ENCODE peak calls at places on chromosomes 1 and 21, in ten cellular contexts. J, P, X, B, S, N, D, L, O and Q are unnamed samples.
A peak's percentile ranks its signal among the peaks of the same experiment; 100 is the strongest.

GRCh38 chr1:228647523-228648444 is 87.5 kb upstream of the RHOU start:
- DNase-seq in O (peak; percentile 77), L (no peak), N (no peak), P (peak; percentile 58), S (peak; percentile 70), B (peak; percentile 81), X (peak; percentile 92), J (no peak), D (peak; percentile 34), Q (no peak)

GRCh38 chr21:45393021-45393420 is 11.9 kb upstream of the COL18A1 start:
- DNase-seq in D (no peak), L (no peak), B (peak; percentile 70), N (no peak), J (no peak), X (no peak), P (no peak), S (no peak), O (no peak), Q (no peak)

GRCh38 chr1:206495493-206496046 is 11.8 kb upstream of the RASSF5 start:
- DNase-seq in D (no peak), B (no peak), P (peak; percentile 85), O (no peak), L (no peak), N (no peak), S (no peak), X (no peak), J (no peak), Q (no peak)

GRCh38 chr1:202130275-202130646 is 7.5 kb downstream of the GPR37L1 start:
- DNase-seq in L (no peak), O (peak; percentile 16), B (no peak), X (no peak), S (no peak), P (peak; percentile 87), N (no peak), D (no peak), J (peak; percentile 4), Q (no peak)

GRCh38 chr1:208088319-208088718 is 155.9 kb downstream of the PLXNA2 start:
- DNase-seq in B (no peak), D (no peak), O (no peak), J (no peak), X (no peak), N (no peak), P (no peak), L (no peak), S (no peak), Q (no peak)

GRCh38 chr21:45550552-45551210 is 8.4 kb upstream of the SLC19A1 start:
- DNase-seq in N (peak; percentile 84), L (no peak), O (no peak), S (no peak), D (peak; percentile 95), X (no peak), B (peak; percentile 86), J (no peak), P (peak; percentile 83), Q (no peak)

GRCh38 chr1:41358152-41358937 is 2.9 kb upstream of the FOXO6 start:
- DNase-seq in J (no peak), L (no peak), B (no peak), D (no peak), O (peak; percentile 37), X (no peak), P (peak; percentile 81), N (no peak), S (no peak), Q (no peak)

GRCh38 chr1:10941891-10942541 is 70.4 kb upstream of the TARDBP start:
- DNase-seq in J (peak; percentile 20), S (peak; percentile 77), L (no peak), N (peak; percentile 29), B (peak; percentile 82), P (peak; percentile 98), D (peak; percentile 18), X (no peak), O (peak; percentile 80), Q (no peak)

DNA sequence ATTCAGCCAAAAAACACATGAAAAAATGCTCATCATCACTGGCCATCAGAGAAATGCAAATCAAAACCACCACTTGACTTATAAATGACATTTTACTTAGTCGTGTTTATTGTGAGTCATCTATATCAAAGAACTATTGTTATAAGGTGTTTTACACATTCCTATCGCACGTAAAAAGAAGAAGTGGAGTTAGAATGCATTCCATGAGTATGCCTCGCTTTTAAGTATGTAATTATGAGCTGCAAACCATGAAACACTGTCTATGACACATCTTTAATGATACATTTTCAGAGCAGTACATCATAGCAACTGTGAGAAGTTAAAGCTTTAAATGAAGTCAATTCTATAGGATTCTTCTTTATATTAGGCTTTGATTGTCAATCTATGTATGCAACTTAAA is 614.3 kb upstream of the ADAMTS5 start:
- DNase-seq in X (no peak), J (no peak), B (no peak), O (no peak), S (no peak), L (no peak), D (no peak), N (no peak), P (no peak), Q (no peak)
- H3K27ac ChIP-seq in X (no peak overlapping the region), J (no peak overlapping the region), B (no peak overlapping the region), O (no peak overlapping the region), S (no peak overlapping the region), L (no peak overlapping the region), D (no peak overlapping the region), N (no peak overlapping the region), P (peak overlapping the region; percentile 97), Q (no peak overlapping the region)

GRCh38 chr1:162753998-162754585 is 36.4 kb upstream of the HSD17B7 start:
- DNase-seq in D (no peak), B (no peak), N (no peak), L (no peak), X (no peak), S (no peak), O (no peak), P (peak; percentile 82), J (no peak), Q (no peak)

GRCh38 chr1:162753001-162753658 is 37.4 kb upstream of the HSD17B7 start:
- DNase-seq in J (no peak), D (no peak), P (no peak), N (no peak), O (no peak), X (no peak), S (no peak), B (no peak), L (no peak), Q (no peak)

GRCh38 chr1:162755306-162755705 is 35.2 kb upstream of the HSD17B7 start:
- DNase-seq in O (no peak), N (no peak), D (no peak), S (no peak), L (no peak), J (no peak), P (no peak), B (no peak), X (peak; percentile 6), Q (no peak)

GRCh38 chr1:162757476-162757875 is 33.0 kb upstream of the HSD17B7 start:
- DNase-seq in S (no peak), P (no peak), L (no peak), O (no peak), B (no peak), D (no peak), X (no peak), N (no peak), J (no peak), Q (no peak)

GRCh38 chr1:162756523-162756922 is 34.0 kb upstream of the HSD17B7 start:
- DNase-seq in S (no peak), L (no peak), O (no peak), P (no peak), J (no peak), B (no peak), D (no peak), N (no peak), X (peak; percentile 5), Q (no peak)
- TF ChIP-seq CTCF in S (no peak), L (no peak), O (no peak), P (no peak), J (no peak), B (no peak), D (no peak), N (no peak), X (no peak), Q (no peak)

GRCh38 chr1:54287821-54288220 is 87.9 kb downstream of the MRPL37 start:
- DNase-seq in O (no peak), J (no peak), X (no peak), P (peak; percentile 93), N (no peak), L (no peak), B (no peak), D (no peak), S (no peak), Q (no peak)

GRCh38 chr1:54284781-54285563 is 85.0 kb downstream of the MRPL37 start:
- DNase-seq in N (no peak), B (no peak), L (no peak), O (no peak), S (no peak), X (no peak), J (no peak), P (no peak), D (no peak), Q (no peak)

GRCh38 chr1:54289061-54289938 is 89.3 kb downstream of the MRPL37 start:
- DNase-seq in X (no peak), N (no peak), L (no peak), D (no peak), P (peak; percentile 71), O (peak; percentile 43), B (no peak), J (no peak), S (no peak), Q (no peak)

GRCh38 chr1:54285815-54286214 is 85.8 kb downstream of the MRPL37 start:
- DNase-seq in X (no peak), L (no peak), D (no peak), B (no peak), J (no peak), N (no peak), O (no peak), S (no peak), P (peak; percentile 32), Q (no peak)

DNA sequence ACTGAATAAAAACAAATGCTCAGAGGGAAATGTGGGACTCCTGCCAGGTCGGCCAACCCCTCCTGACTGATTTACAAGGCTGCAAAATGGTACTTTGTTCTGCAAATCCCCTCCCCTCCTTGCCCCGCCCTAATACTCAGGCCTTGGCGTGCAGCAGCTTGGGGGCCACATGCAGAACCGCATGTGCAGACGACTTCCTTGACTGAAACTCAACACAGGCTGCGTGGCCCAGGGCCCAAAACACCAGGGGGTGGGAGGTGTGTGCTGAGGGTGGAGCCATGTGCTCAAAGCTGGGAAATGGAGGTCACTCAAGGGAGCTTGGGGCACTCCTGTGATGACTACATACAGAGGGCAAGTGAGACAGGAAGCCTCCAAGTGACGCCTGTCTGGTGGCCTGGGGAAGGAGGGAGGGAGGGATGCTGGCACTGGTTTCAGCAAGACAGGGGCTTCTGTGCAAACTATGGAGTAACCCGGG is 87.2 kb downstream of the MRPL37 start:
- DNase-seq in X (peak; percentile 45), J (no peak), L (peak; percentile 72), B (no peak), D (no peak), N (peak; percentile 38), O (no peak), S (peak; percentile 80), P (peak; percentile 92), Q (peak; percentile 88)
- H3K27ac ChIP-seq in X (no peak overlapping the region), J (no peak overlapping the region), L (peak overlapping the region; percentile 62), B (peak overlapping the region; percentile 33), D (no peak overlapping the region), N (peak overlapping the region; percentile 78), O (no peak overlapping the region), S (peak overlapping the region; percentile 89), P (peak overlapping the region; percentile 75), Q (peak overlapping the region; percentile 71)

DNA sequence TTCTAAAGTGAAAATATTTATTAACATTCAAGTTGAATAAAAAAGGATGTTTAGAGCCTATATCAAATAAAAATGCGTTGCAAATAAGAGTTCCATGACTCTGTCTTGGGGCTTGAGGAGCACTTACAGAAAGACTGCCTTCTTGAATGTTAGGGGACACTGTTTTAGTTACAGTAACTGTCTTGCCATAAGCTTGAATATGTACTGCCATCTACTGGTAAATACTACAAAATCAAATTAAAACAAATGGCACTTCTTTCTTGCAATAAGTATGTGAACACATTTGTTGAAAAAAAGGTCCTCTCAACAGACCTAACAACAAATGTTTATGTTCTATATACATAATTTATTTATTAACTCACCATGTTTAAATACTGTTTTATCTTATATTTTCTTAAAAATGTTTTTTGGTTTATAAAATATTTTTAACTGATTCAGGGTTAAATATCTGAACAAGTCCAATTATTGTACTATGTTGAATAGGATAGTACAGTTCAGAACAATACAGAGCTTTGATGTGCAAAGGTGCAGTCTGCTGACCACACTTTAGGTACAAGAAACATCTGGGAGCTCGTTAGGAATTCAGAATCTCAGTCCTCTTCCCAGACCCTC is 199.5 kb downstream of the LRRIQ3 start:
- DNase-seq in O (peak; percentile 42), N (no peak), P (no peak), L (no peak), X (peak; percentile 41), B (no peak), D (no peak), J (peak; percentile 72), S (peak; percentile 47), Q (no peak)
- TF ChIP-seq CTCF in O (peak; percentile 69), N (no peak), P (peak; percentile 37), L (no peak), X (peak; percentile 53), B (peak; percentile 19), D (peak; percentile 10), J (peak; percentile 53), S (peak; percentile 60), Q (peak; percentile 61)